ENCODE peak calls at places on chromosomes 3 and 15, in ten cellular contexts. M is stimulated activated CD8-positive, alpha-beta memory T cell treated with anti-CD3 and anti-CD28 coated beads, Interleukin-7, amount 100 ng/mL, for 48 hours; D is activated T-helper 1 cell treated with anti-CD3 and anti-CD28 coated beads, Interleukin-2, amount 50 U/mL, for 16 hours; I is Caki2; X is Ammon's horn; E is HFFc6; V is SIG-M5; T is islet precursor cell; Y is skeletal muscle cell; C is NCI-H510A treated with DMSO at 0.1 percent for 48 hours. H is an unnamed sample.

GRCh38 chr15:58077427-58077826 is 11.9 kb upstream of the ALDH1A2 start:
- DNase-seq in C (peak), E (no peak), Y (no peak), X (no peak), T (peak), M (no peak), I (peak), V (no peak), D (no peak), H (peak)

GRCh38 chr15:82045179-82045891 is 483 bp downstream of the MEX3B start:
- DNase-seq in E (peak), T (peak), M (no peak), C (no peak), V (no peak), X (peak), I (peak), Y (no peak), D (no peak), H (peak)

GRCh38 chr3:72303926-72304325 is 519.0 kb upstream of the PROK2 start:
- DNase-seq in Y (no peak), C (no peak), M (no peak), D (no peak), X (no peak), T (peak), I (no peak), E (no peak), V (no peak), H (no peak)

GRCh38 chr15:96064351-96064756 is 266.1 kb upstream of the NR2F2 start:
- DNase-seq in C (no peak), D (no peak), I (peak), M (no peak), Y (peak), X (no peak), E (peak), V (no peak), T (peak), H (peak)

GRCh38 chr15:49978171-49978570 is 140.9 kb downstream of the ATP8B4 start:
- DNase-seq in D (no peak), I (no peak), T (no peak), V (no peak), C (no peak), E (no peak), X (no peak), M (no peak), Y (no peak), H (no peak)

GRCh38 chr15:87368511-87368910 is 888.0 kb downstream of the NTRK3 start:
- DNase-seq in M (no peak), D (no peak), E (no peak), C (no peak), T (peak), I (no peak), X (no peak), Y (no peak), V (no peak), H (no peak)

GRCh38 chr3:129123314-129124060 is 1.9 kb upstream of the RAB43 start:
- DNase-seq in I (no peak), E (peak), Y (no peak), T (no peak), M (no peak), C (no peak), X (no peak), D (no peak), V (no peak), H (peak)

GRCh38 chr15:91632176-91632575 is 221.3 kb upstream of the SLCO3A1 start:
- DNase-seq in D (no peak), M (no peak), E (no peak), C (peak), Y (no peak), V (no peak), X (no peak), T (no peak), I (no peak), H (no peak)

GRCh38 chr3:152071924-152072323 is 196.8 kb upstream of the MBNL1 start:
- DNase-seq in V (no peak), I (no peak), M (no peak), X (peak), D (no peak), C (no peak), Y (no peak), E (peak), T (no peak), H (peak)